ENCODE peak calls at places on chromosome 5, in ten cellular contexts. J is choroid plexus epithelial cell, F is psoas muscle, I is small intestine, H is cardiac fibroblast, A is breast epithelium, R is OCI-LY7, Z is fibroblast of pulmonary artery, V is brain microvascular endothelial cell, U is endodermal cell. X is an unnamed sample.
A peak's percentile ranks its signal among the peaks of the same experiment; 100 is the strongest.

GRCh38 chr5:73268826-73269225 is 95.8 kb downstream of the TMEM174 start:
- DNase-seq in U (no peak), Z (no peak), R (no peak), A (no peak), F (no peak), V (no peak), H (no peak), I (no peak), J (no peak), X (no peak)

GRCh38 chr5:98110270-98110669 is 663.2 kb upstream of the RGMB start:
- DNase-seq in J (peak; percentile 75), Z (peak; percentile 73), U (no peak), F (no peak), R (no peak), V (peak; percentile 90), A (no peak), H (peak; percentile 89), I (no peak), X (peak; percentile 85)

GRCh38 chr5:11273180-11273882 is 512.3 kb upstream of the DAP start:
- DNase-seq in R (no peak), U (no peak), H (no peak), V (no peak), Z (no peak), J (no peak), F (no peak), A (no peak), I (no peak), X (no peak)

GRCh38 chr5:1832511-1833250 is 31.5 kb downstream of the NDUFS6 start:
- DNase-seq in U (no peak), Z (no peak), J (no peak), A (no peak), V (no peak), I (no peak), R (peak; percentile 5), F (no peak), H (no peak), X (no peak)

GRCh38 chr5:154368041-154368800 is 77.6 kb upstream of the SAP30L start:
- DNase-seq in U (peak; percentile 82), H (peak; percentile 98), J (peak; percentile 99), A (peak; percentile 71), V (peak; percentile 96), Z (peak; percentile 97), I (no peak), F (no peak), R (no peak), X (peak; percentile 86)

GRCh38 chr5:96690906-96691305 is 28.7 kb downstream of the CAST start:
- DNase-seq in A (no peak), F (no peak), R (no peak), I (no peak), U (no peak), V (no peak), J (no peak), Z (peak; percentile 22), H (no peak), X (no peak)

GRCh38 chr5:128077526-128077925 is 6.0 kb upstream of the SLC12A2 start:
- DNase-seq in J (no peak), U (no peak), R (no peak), V (no peak), F (no peak), H (no peak), A (no peak), Z (no peak), I (peak; percentile 58), X (no peak)

GRCh38 chr5:150485770-150486401 is 22.0 kb upstream of the NDST1 start:
- DNase-seq in Z (peak; percentile 50), H (no peak), R (peak; percentile 46), U (peak; percentile 83), I (peak; percentile 36), A (no peak), F (peak; percentile 86), J (peak; percentile 57), V (no peak), X (no peak)

GRCh38 chr5:126096442-126096841 is 326.8 kb upstream of the GRAMD2B start:
- DNase-seq in U (no peak), Z (no peak), I (no peak), J (no peak), V (no peak), A (no peak), F (no peak), R (no peak), H (no peak), X (no peak)

GRCh38 chr5:126098330-126099017 is 324.7 kb upstream of the GRAMD2B start:
- DNase-seq in F (no peak), H (peak; percentile 48), U (no peak), Z (peak; percentile 8), R (no peak), I (no peak), J (peak; percentile 41), V (peak; percentile 62), A (no peak), X (peak; percentile 28)

GRCh38 chr5:126095001-126095400 is 328.2 kb upstream of the GRAMD2B start:
- DNase-seq in R (no peak), F (no peak), J (no peak), V (no peak), U (no peak), H (no peak), Z (no peak), A (no peak), I (no peak), X (no peak)

GRCh38 chr5:126099077-126099476 is 324.1 kb upstream of the GRAMD2B start:
- DNase-seq in R (no peak), H (no peak), I (no peak), A (no peak), J (no peak), Z (no peak), U (no peak), F (no peak), V (no peak), X (no peak)

DNA sequence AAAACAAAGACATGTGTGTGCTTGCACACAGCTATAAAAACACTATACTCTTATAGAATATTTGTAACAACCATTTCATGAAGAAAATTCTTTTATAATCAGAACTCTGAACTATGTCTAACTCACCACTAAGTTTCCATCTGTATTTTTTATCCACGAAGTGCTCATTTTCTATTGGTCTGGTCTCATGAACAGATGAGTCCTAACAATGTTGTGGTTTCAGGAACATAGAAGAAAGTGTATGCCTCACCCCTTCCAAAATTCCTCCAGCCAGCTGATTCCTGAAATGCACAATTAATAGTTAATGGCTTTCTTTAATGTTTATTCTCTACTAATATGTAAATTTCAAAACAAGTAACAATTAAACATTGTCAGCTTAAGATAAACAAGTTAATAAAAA is 325.3 kb upstream of the GRAMD2B start:
- DNase-seq in I (no peak), U (no peak), V (no peak), A (no peak), R (no peak), F (no peak), J (no peak), Z (no peak), H (no peak), X (no peak)
- H3K4me3 ChIP-seq in I (no peak overlapping the region), U (no peak overlapping the region), V (no peak overlapping the region), A (no peak overlapping the region), R (no peak overlapping the region), F (no peak overlapping the region), J (no peak overlapping the region), Z (no peak overlapping the region), H (no peak overlapping the region), X (no peak overlapping the region)

GRCh38 chr5:139747583-139748504 is 47.8 kb upstream of the PSD2 start:
- DNase-seq in A (peak; percentile 47), H (peak; percentile 31), J (peak; percentile 65), V (peak; percentile 57), Z (no peak), R (no peak), I (peak; percentile 51), F (no peak), U (peak; percentile 82), X (no peak)

GRCh38 chr5:139744471-139745120 is 51.0 kb upstream of the PSD2 start:
- DNase-seq in A (no peak), V (no peak), J (no peak), R (no peak), I (no peak), F (no peak), H (no peak), U (no peak), Z (no peak), X (no peak)

GRCh38 chr5:139745121-139745799 is 50.3 kb upstream of the PSD2 start:
- DNase-seq in J (peak; percentile 89), U (peak; percentile 93), V (peak; percentile 75), R (no peak), I (no peak), A (no peak), Z (peak; percentile 54), H (peak; percentile 82), F (peak; percentile 81), X (peak; percentile 71)

GRCh38 chr5:139746691-139747582 is 48.7 kb upstream of the PSD2 start:
- DNase-seq in A (no peak), F (no peak), I (no peak), H (no peak), R (peak; percentile 68), J (peak; percentile 43), V (no peak), Z (no peak), U (peak; percentile 82), X (no peak)

GRCh38 chr5:139745800-139746690 is 49.6 kb upstream of the PSD2 start:
- DNase-seq in V (peak; percentile 87), A (peak; percentile 77), U (peak; percentile 98), I (peak; percentile 54), H (peak; percentile 72), R (peak; percentile 71), J (peak; percentile 92), Z (peak; percentile 71), F (peak; percentile 81), X (peak; percentile 24)
- H3K4me3 ChIP-seq in V (peak overlapping the region; percentile 45), A (peak overlapping the region; percentile 74), U (no peak overlapping the region), I (no peak overlapping the region), H (peak overlapping the region; percentile 33), R (peak overlapping the region; percentile 48), J (peak overlapping the region; percentile 51), Z (peak overlapping the region; percentile 25), F (peak overlapping the region; percentile 69), X (peak overlapping the region; percentile 18)

GRCh38 chr5:131532016-131532640 is 102.9 kb downstream of the RAPGEF6 start:
- DNase-seq in V (no peak), A (no peak), U (no peak), H (no peak), Z (no peak), F (no peak), R (no peak), I (no peak), J (no peak), X (no peak)
- H3K4me3 ChIP-seq in V (no peak overlapping the region), A (peak overlapping the region; percentile 46), U (no peak overlapping the region), H (no peak overlapping the region), Z (no peak overlapping the region), F (no peak overlapping the region), R (no peak overlapping the region), I (no peak overlapping the region), J (no peak overlapping the region), X (no peak overlapping the region)

GRCh38 chr5:167579701-167580045 is 711.8 kb upstream of the WWC1 start:
- DNase-seq in J (no peak), H (no peak), V (no peak), A (no peak), R (no peak), I (no peak), Z (peak; percentile 31), F (no peak), U (no peak), X (no peak)

GRCh38 chr5:167585184-167585583 is 706.3 kb upstream of the WWC1 start:
- DNase-seq in F (no peak), H (no peak), I (no peak), V (no peak), A (no peak), R (no peak), Z (no peak), U (no peak), J (no peak), X (no peak)

GRCh38 chr5:167582916-167583315 is 708.5 kb upstream of the WWC1 start:
- DNase-seq in U (no peak), H (peak; percentile 55), F (no peak), J (peak; percentile 25), A (no peak), I (no peak), R (no peak), Z (peak; percentile 67), V (no peak), X (no peak)

GRCh38 chr5:167580608-167581007 is 710.8 kb upstream of the WWC1 start:
- DNase-seq in U (no peak), A (no peak), I (no peak), V (no peak), F (no peak), R (no peak), Z (no peak), J (no peak), H (no peak), X (no peak)

DNA sequence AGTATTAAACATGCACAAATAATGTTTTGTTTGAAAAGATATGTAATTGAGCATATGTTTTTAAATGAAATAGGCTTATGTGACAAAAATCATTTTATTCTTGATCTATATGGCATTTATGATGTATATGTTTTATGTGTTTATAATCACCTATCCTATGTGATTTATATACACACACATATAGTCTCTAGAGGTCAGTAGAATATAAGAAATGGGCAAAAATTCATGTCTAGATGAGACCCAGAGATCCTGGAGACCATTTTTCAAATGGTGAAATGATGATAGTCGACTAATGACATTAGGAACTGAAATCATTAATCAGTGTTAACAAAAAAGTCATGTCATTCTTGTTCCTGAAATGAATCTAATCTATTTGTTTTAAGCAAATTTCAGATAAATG is 709.2 kb upstream of the WWC1 start:
- DNase-seq in I (no peak), H (peak; percentile 49), V (no peak), Z (peak; percentile 51), U (no peak), A (no peak), R (no peak), F (no peak), J (peak; percentile 47), X (no peak)
- H3K4me3 ChIP-seq in I (no peak overlapping the region), H (no peak overlapping the region), V (no peak overlapping the region), Z (no peak overlapping the region), U (no peak overlapping the region), A (no peak overlapping the region), R (no peak overlapping the region), F (no peak overlapping the region), J (no peak overlapping the region), X (no peak overlapping the region)

X was measured in AG04449.